ENCODE peak calls at places on chromosomes 1 and 21, in seven cellular contexts. One of them, this sample, is unnamed.

GRCh38 chr1:75791022-75791421 is 5.0 kb downstream of the RABGGTB start:
- DNase-seq in vagina: no peak
- DNase-seq in right lobe of liver: no peak
- DNase-seq in GM23338: no peak
- DNase-seq in psoas muscle: no peak
- DNase-seq in Karpas-422: no peak
- DNase-seq in prostate gland: no peak
- DNase-seq in this sample: no peak

GRCh38 chr1:71357708-71358107 is 276.9 kb upstream of the ZRANB2 start:
- DNase-seq in vagina: no peak
- DNase-seq in right lobe of liver: no peak
- DNase-seq in GM23338: peak
- DNase-seq in psoas muscle: no peak
- DNase-seq in Karpas-422: no peak
- DNase-seq in prostate gland: no peak
- DNase-seq in this sample: no peak

GRCh38 chr1:184504012-184504694 is 117.3 kb downstream of the C1orf21 start:
- DNase-seq in vagina: no peak
- DNase-seq in right lobe of liver: no peak
- DNase-seq in GM23338: no peak
- DNase-seq in psoas muscle: no peak
- DNase-seq in Karpas-422: no peak
- DNase-seq in prostate gland: peak
- DNase-seq in this sample: no peak

GRCh38 chr1:15948600-15949452 is 27.1 kb downstream of the ZBTB17 start:
- DNase-seq in vagina: no peak
- DNase-seq in right lobe of liver: no peak
- DNase-seq in GM23338: peak
- DNase-seq in psoas muscle: peak
- DNase-seq in Karpas-422: no peak
- DNase-seq in prostate gland: no peak
- DNase-seq in this sample: peak

GRCh38 chr1:221494670-221495069 is 247.2 kb downstream of the DUSP10 start:
- DNase-seq in vagina: no peak
- DNase-seq in right lobe of liver: no peak
- DNase-seq in GM23338: peak
- DNase-seq in psoas muscle: peak
- DNase-seq in Karpas-422: no peak
- DNase-seq in prostate gland: no peak
- DNase-seq in this sample: no peak

GRCh38 chr1:214416417-214417212 is 134.8 kb downstream of the PTPN14 start:
- DNase-seq in vagina: no peak
- DNase-seq in right lobe of liver: no peak
- DNase-seq in GM23338: no peak
- DNase-seq in psoas muscle: no peak
- DNase-seq in Karpas-422: no peak
- DNase-seq in prostate gland: no peak
- DNase-seq in this sample: no peak

GRCh38 chr21:25936776-25937175 is 202.0 kb downstream of the GABPA start:
- DNase-seq in vagina: no peak
- DNase-seq in right lobe of liver: no peak
- DNase-seq in GM23338: no peak
- DNase-seq in psoas muscle: no peak
- DNase-seq in Karpas-422: no peak
- DNase-seq in prostate gland: no peak
- DNase-seq in this sample: no peak

GRCh38 chr1:53324728-53325297 is 3.1 kb downstream of the LRP8 start:
- DNase-seq in vagina: no peak
- DNase-seq in right lobe of liver: peak
- DNase-seq in GM23338: no peak
- DNase-seq in psoas muscle: no peak
- DNase-seq in Karpas-422: no peak
- DNase-seq in prostate gland: no peak
- DNase-seq in this sample: no peak

GRCh38 chr1:23799570-23800395 is 771 bp downstream of the GALE start:
- DNase-seq in vagina: no peak
- DNase-seq in right lobe of liver: peak
- DNase-seq in GM23338: peak
- DNase-seq in psoas muscle: peak
- DNase-seq in Karpas-422: peak
- DNase-seq in prostate gland: peak
- DNase-seq in this sample: peak

GRCh38 chr1:52603680-52604501 is 1.7 kb downstream of the GPX7 start:
- DNase-seq in vagina: no peak
- DNase-seq in right lobe of liver: no peak
- DNase-seq in GM23338: no peak
- DNase-seq in psoas muscle: peak
- DNase-seq in Karpas-422: no peak
- DNase-seq in prostate gland: no peak
- DNase-seq in this sample: no peak

GRCh38 chr1:211541715-211542477 is 37.1 kb downstream of the SLC30A1 start:
- DNase-seq in vagina: no peak
- DNase-seq in right lobe of liver: no peak
- DNase-seq in GM23338: no peak
- DNase-seq in psoas muscle: no peak
- DNase-seq in Karpas-422: no peak
- DNase-seq in prostate gland: peak
- DNase-seq in this sample: no peak

GRCh38 chr1:1877852-1878436 is 12.9 kb downstream of the GNB1 start:
- DNase-seq in vagina: no peak
- DNase-seq in right lobe of liver: no peak
- DNase-seq in GM23338: no peak
- DNase-seq in psoas muscle: no peak
- DNase-seq in Karpas-422: no peak
- DNase-seq in prostate gland: no peak
- DNase-seq in this sample: no peak

GRCh38 chr21:39011911-39012310 is 171.3 kb downstream of the PSMG1 start:
- DNase-seq in vagina: no peak
- DNase-seq in right lobe of liver: no peak
- DNase-seq in GM23338: no peak
- DNase-seq in psoas muscle: no peak
- DNase-seq in Karpas-422: no peak
- DNase-seq in prostate gland: no peak
- DNase-seq in this sample: no peak

GRCh38 chr1:2605754-2606003 is 19.1 kb downstream of the PRXL2B start:
- DNase-seq in vagina: no peak
- DNase-seq in right lobe of liver: no peak
- DNase-seq in GM23338: no peak
- DNase-seq in psoas muscle: no peak
- DNase-seq in Karpas-422: no peak
- DNase-seq in prostate gland: no peak
- DNase-seq in this sample: no peak

GRCh38 chr1:193260056-193260750 is 73.8 kb upstream of the B3GALT2 start:
- DNase-seq in vagina: no peak
- DNase-seq in right lobe of liver: no peak
- DNase-seq in GM23338: no peak
- DNase-seq in psoas muscle: no peak
- DNase-seq in Karpas-422: no peak
- DNase-seq in prostate gland: no peak
- DNase-seq in this sample: no peak

GRCh38 chr1:226530591-226530990 is 18.0 kb upstream of the STUM start:
- DNase-seq in vagina: no peak
- DNase-seq in right lobe of liver: no peak
- DNase-seq in GM23338: no peak
- DNase-seq in psoas muscle: no peak
- DNase-seq in Karpas-422: no peak
- DNase-seq in prostate gland: no peak
- DNase-seq in this sample: no peak
- H3K27ac ChIP-seq in vagina: no peak
- H3K27ac ChIP-seq in right lobe of liver: no peak
- H3K27ac ChIP-seq in GM23338: no peak
- H3K27ac ChIP-seq in psoas muscle: peak
- H3K27ac ChIP-seq in Karpas-422: no peak
- H3K27ac ChIP-seq in prostate gland: no peak
- H3K27ac ChIP-seq in this sample: no peak

GRCh38 chr1:33532250-33532649 is 59.8 kb downstream of the ZSCAN20 start:
- DNase-seq in vagina: no peak
- DNase-seq in right lobe of liver: no peak
- DNase-seq in GM23338: no peak
- DNase-seq in psoas muscle: no peak
- DNase-seq in Karpas-422: no peak
- DNase-seq in prostate gland: no peak
- DNase-seq in this sample: no peak
- H3K27ac ChIP-seq in vagina: no peak
- H3K27ac ChIP-seq in right lobe of liver: no peak
- H3K27ac ChIP-seq in GM23338: no peak
- H3K27ac ChIP-seq in psoas muscle: no peak
- H3K27ac ChIP-seq in Karpas-422: no peak
- H3K27ac ChIP-seq in prostate gland: no peak
- H3K27ac ChIP-seq in this sample: no peak

GRCh38 chr1:237043846-237044636 is 2.1 kb downstream of the RYR2 start:
- DNase-seq in vagina: no peak
- DNase-seq in right lobe of liver: no peak
- DNase-seq in GM23338: peak
- DNase-seq in psoas muscle: no peak
- DNase-seq in Karpas-422: no peak
- DNase-seq in prostate gland: no peak
- DNase-seq in this sample: peak

GRCh38 chr1:237041795-237042466 is at the start of gene RYR2:
- DNase-seq in vagina: no peak
- DNase-seq in right lobe of liver: no peak
- DNase-seq in GM23338: peak
- DNase-seq in psoas muscle: no peak
- DNase-seq in Karpas-422: no peak
- DNase-seq in prostate gland: no peak
- DNase-seq in this sample: peak

GRCh38 chr1:237042467-237042891 is 495 bp downstream of the RYR2 start:
- DNase-seq in vagina: no peak
- DNase-seq in right lobe of liver: no peak
- DNase-seq in GM23338: peak
- DNase-seq in psoas muscle: no peak
- DNase-seq in Karpas-422: no peak
- DNase-seq in prostate gland: no peak
- DNase-seq in this sample: no peak

GRCh38 chr1:237041461-237041794 is 556 bp upstream of the RYR2 start:
- DNase-seq in vagina: no peak
- DNase-seq in right lobe of liver: no peak
- DNase-seq in GM23338: no peak
- DNase-seq in psoas muscle: no peak
- DNase-seq in Karpas-422: no peak
- DNase-seq in prostate gland: no peak
- DNase-seq in this sample: no peak

DNA sequence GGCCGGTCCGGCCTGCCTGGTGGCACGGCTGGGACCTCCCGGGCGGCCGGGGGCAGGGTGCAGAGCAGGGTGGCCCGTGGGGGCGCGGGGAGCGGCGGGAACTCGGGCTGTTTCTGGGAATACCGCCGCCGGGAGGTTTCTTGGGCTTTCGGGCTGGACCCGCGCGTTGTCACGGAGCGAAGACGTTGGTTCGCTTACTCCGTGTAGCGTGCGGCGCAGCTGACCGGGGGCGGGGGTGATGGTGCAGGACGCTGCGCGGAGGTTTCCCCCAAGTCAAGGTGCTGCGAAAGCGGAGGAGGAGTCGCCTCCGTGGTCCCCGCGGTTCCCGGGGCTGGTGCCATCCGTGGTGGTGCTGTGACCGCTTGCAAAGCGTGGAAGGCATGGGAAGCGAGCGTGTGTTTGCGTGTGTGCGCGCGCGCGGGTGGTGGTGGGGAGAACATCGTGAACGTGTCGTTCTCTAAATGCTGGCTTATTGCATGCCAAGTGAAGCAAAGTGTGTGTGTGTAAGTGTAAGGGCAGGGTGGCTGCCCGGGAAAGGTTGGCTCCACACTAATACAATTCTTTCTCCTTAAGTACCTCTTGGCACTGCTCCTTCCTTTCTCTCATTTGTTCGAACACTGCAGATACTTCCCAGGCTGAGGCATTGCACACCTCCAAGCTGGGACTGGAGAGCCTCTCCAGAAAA is 1.1 kb downstream of the RYR2 start:
- DNase-seq in vagina: no peak
- DNase-seq in right lobe of liver: no peak
- DNase-seq in GM23338: peak
- DNase-seq in psoas muscle: no peak
- DNase-seq in Karpas-422: no peak
- DNase-seq in prostate gland: no peak
- DNase-seq in this sample: peak
- H3K27ac ChIP-seq in vagina: peak
- H3K27ac ChIP-seq in right lobe of liver: no peak
- H3K27ac ChIP-seq in GM23338: no peak
- H3K27ac ChIP-seq in psoas muscle: no peak
- H3K27ac ChIP-seq in Karpas-422: no peak
- H3K27ac ChIP-seq in prostate gland: no peak
- H3K27ac ChIP-seq in this sample: peak

GRCh38 chr1:89529196-89529595 is 4.6 kb downstream of the LRRC8B start:
- DNase-seq in vagina: no peak
- DNase-seq in right lobe of liver: no peak
- DNase-seq in GM23338: no peak
- DNase-seq in psoas muscle: no peak
- DNase-seq in Karpas-422: no peak
- DNase-seq in prostate gland: no peak
- DNase-seq in this sample: no peak

GRCh38 chr1:89528382-89528780 is 3.8 kb downstream of the LRRC8B start:
- DNase-seq in vagina: no peak
- DNase-seq in right lobe of liver: no peak
- DNase-seq in GM23338: no peak
- DNase-seq in psoas muscle: no peak
- DNase-seq in Karpas-422: no peak
- DNase-seq in prostate gland: no peak
- DNase-seq in this sample: no peak

GRCh38 chr1:89527256-89527655 is 2.6 kb downstream of the LRRC8B start:
- DNase-seq in vagina: no peak
- DNase-seq in right lobe of liver: no peak
- DNase-seq in GM23338: no peak
- DNase-seq in psoas muscle: no peak
- DNase-seq in Karpas-422: no peak
- DNase-seq in prostate gland: no peak
- DNase-seq in this sample: no peak

GRCh38 chr1:89525169-89525855 is 683 bp downstream of the LRRC8B start:
- DNase-seq in vagina: no peak
- DNase-seq in right lobe of liver: peak
- DNase-seq in GM23338: peak
- DNase-seq in psoas muscle: peak
- DNase-seq in Karpas-422: peak
- DNase-seq in prostate gland: peak
- DNase-seq in this sample: peak

GRCh38 chr1:89527750-89528381 is 3.2 kb downstream of the LRRC8B start:
- DNase-seq in vagina: no peak
- DNase-seq in right lobe of liver: no peak
- DNase-seq in GM23338: no peak
- DNase-seq in psoas muscle: no peak
- DNase-seq in Karpas-422: no peak
- DNase-seq in prostate gland: no peak
- DNase-seq in this sample: no peak
- H3K27ac ChIP-seq in vagina: no peak
- H3K27ac ChIP-seq in right lobe of liver: no peak
- H3K27ac ChIP-seq in GM23338: no peak
- H3K27ac ChIP-seq in psoas muscle: peak
- H3K27ac ChIP-seq in Karpas-422: peak
- H3K27ac ChIP-seq in prostate gland: no peak
- H3K27ac ChIP-seq in this sample: no peak

This sample was measured in left ventricle myocardium inferior.